ENCODE peak calls at places on chromosomes 3 and 15, in ten cellular contexts. A is AG10803; D is activated B cell treated with CpG ODN at 0.5 μM for 24 hours; W is tibial nerve; Q is CD4-positive, alpha-beta T cell; G is thoracic aorta; X is epithelial cell of esophagus; C is foreskin fibroblast; P is cardiac muscle cell; F is uterus. I is an unnamed sample.

GRCh38 chr3:174891524-174892203 is 32.5 kb downstream of the NAALADL2 start:
- DNase-seq in P (peak), C (no peak), X (peak), Q (no peak), A (no peak), D (no peak), G (no peak), W (no peak), F (no peak), I (no peak)

GRCh38 chr15:62698646-62699045 is 343.9 kb upstream of the TPM1 start:
- DNase-seq in X (no peak), G (no peak), A (no peak), F (no peak), Q (no peak), P (no peak), W (no peak), C (no peak), D (no peak), I (no peak)

GRCh38 chr3:8524249-8524648 is 22.6 kb downstream of the LMCD1 start:
- DNase-seq in F (no peak), W (no peak), G (no peak), X (peak), P (no peak), D (no peak), Q (no peak), A (no peak), C (no peak), I (no peak)

GRCh38 chr3:71132995-71133730 is 450.4 kb downstream of the FOXP1 start:
- DNase-seq in A (no peak), F (no peak), W (no peak), X (no peak), P (no peak), Q (no peak), C (no peak), G (no peak), D (no peak), I (no peak)

GRCh38 chr3:4752201-4753072 is 226.8 kb upstream of the BHLHE40 start:
- DNase-seq in X (no peak), G (no peak), C (peak), P (peak), A (peak), W (no peak), D (no peak), Q (no peak), F (no peak), I (no peak)

GRCh38 chr3:190378240-190378891 is 9.6 kb upstream of the CLDN16 start:
- DNase-seq in P (peak), D (no peak), X (peak), Q (no peak), C (peak), G (no peak), W (no peak), F (peak), A (peak), I (no peak)

GRCh38 chr3:42721690-42722089 is 19.1 kb upstream of the HHATL start:
- DNase-seq in G (peak), C (no peak), X (no peak), F (no peak), D (no peak), P (no peak), W (no peak), A (no peak), Q (no peak), I (no peak)

GRCh38 chr3:133380481-133381225 is 19.2 kb upstream of the BFSP2 start:
- DNase-seq in P (no peak), Q (no peak), F (no peak), W (no peak), X (no peak), A (no peak), C (no peak), D (no peak), G (no peak), I (no peak)

GRCh38 chr3:185325946-185326791 is 36.8 kb upstream of the MAP3K13 start:
- DNase-seq in G (no peak), W (no peak), D (no peak), X (no peak), F (no peak), C (no peak), Q (no peak), A (no peak), P (no peak), I (no peak)

GRCh38 chr3:58271901-58272501 is 34.0 kb upstream of the RPP14 start:
- DNase-seq in Q (no peak), X (peak), G (no peak), F (no peak), P (peak), C (peak), W (no peak), A (peak), D (no peak), I (no peak)

GRCh38 chr15:87720235-87720634 is 536.3 kb downstream of the NTRK3 start:
- DNase-seq in P (no peak), F (no peak), W (no peak), X (no peak), A (no peak), Q (no peak), D (no peak), G (no peak), C (no peak), I (no peak)

GRCh38 chr3:69699183-69699582 is 40.1 kb upstream of the MITF start:
- DNase-seq in C (peak), A (no peak), P (no peak), X (peak), W (no peak), Q (no peak), D (no peak), G (no peak), F (no peak), I (no peak)

GRCh38 chr15:88709960-88710715 is 71.3 kb downstream of the ISG20 start:
- DNase-seq in W (no peak), D (no peak), A (no peak), F (no peak), Q (no peak), P (no peak), X (no peak), G (no peak), C (no peak), I (no peak)

GRCh38 chr15:78407889-78408640 is 30.0 kb upstream of the IREB2 start:
- DNase-seq in G (no peak), F (no peak), X (peak), D (no peak), P (no peak), W (no peak), Q (no peak), A (no peak), C (peak), I (no peak)

GRCh38 chr3:52521881-52522650 is 11.6 kb downstream of the NT5DC2 start:
- DNase-seq in Q (no peak), F (no peak), W (no peak), A (no peak), G (no peak), D (no peak), X (no peak), P (no peak), C (no peak), I (no peak)

GRCh38 chr3:65854606-65855304 is 184.0 kb downstream of the MAGI1 start:
- DNase-seq in X (peak), F (no peak), A (no peak), P (no peak), Q (no peak), G (no peak), D (no peak), W (no peak), C (peak), I (no peak)

GRCh38 chr15:88939486-88939806 is 26.3 kb upstream of the MFGE8 start:
- DNase-seq in D (no peak), A (no peak), C (no peak), P (peak), Q (no peak), G (no peak), X (no peak), F (no peak), W (no peak), I (no peak)

GRCh38 chr3:94525039-94525438 is 462.2 kb downstream of the NSUN3 start:
- DNase-seq in G (no peak), D (no peak), F (no peak), W (no peak), C (no peak), X (peak), P (peak), A (no peak), Q (no peak), I (peak)

GRCh38 chr3:94524102-94524922 is 461.5 kb downstream of the NSUN3 start:
- DNase-seq in F (no peak), P (no peak), X (no peak), G (no peak), W (no peak), A (no peak), Q (no peak), C (no peak), D (no peak), I (no peak)

GRCh38 chr3:94520364-94520763 is 457.5 kb downstream of the NSUN3 start:
- DNase-seq in Q (no peak), A (no peak), C (no peak), F (no peak), P (no peak), G (no peak), D (no peak), W (no peak), X (no peak), I (no peak)

GRCh38 chr3:94522488-94522887 is 459.6 kb downstream of the NSUN3 start:
- DNase-seq in G (no peak), F (no peak), A (no peak), W (no peak), Q (no peak), D (no peak), C (no peak), P (no peak), X (peak), I (no peak)
- TF ChIP-seq CTCF in G (no peak), F (no peak), A (no peak), W (peak), Q (no peak), D (no peak), C (no peak), P (no peak), X (peak), I (no peak)

GRCh38 chr3:127238602-127239001 is 45.7 kb downstream of the PRR23E start:
- DNase-seq in W (no peak), Q (no peak), D (no peak), F (no peak), A (no peak), P (no peak), X (no peak), C (no peak), G (no peak), I (no peak)
- TF ChIP-seq CTCF in W (no peak), Q (no peak), D (no peak), F (no peak), A (no peak), P (no peak), X (no peak), C (no peak), G (no peak), I (no peak)

DNA sequence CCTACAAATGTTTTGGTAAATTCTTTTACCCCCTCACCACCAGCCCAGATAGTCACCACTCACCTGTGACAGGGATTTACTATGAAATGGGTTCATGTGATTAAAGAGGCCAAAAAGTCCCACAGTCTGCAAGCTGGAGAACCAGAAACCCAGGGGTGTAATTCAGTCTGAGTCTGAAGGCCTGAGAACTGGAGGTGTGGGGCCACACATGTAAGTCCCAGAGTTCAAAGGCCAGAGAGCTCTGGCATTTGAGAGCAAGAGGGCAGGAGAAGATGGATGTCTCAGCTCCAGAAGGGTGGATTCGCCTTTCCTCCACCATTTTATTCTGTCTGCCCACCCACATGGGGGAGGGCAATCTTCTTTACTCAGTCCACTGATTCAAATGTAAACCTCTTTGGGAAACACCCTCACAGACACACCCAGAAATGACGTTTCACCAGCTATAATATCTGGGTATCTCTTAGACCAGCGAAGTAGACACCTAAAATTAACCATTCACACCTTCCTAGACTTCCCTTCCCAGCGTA is 11.9 kb downstream of the RTP3 start:
- DNase-seq in W (no peak), D (no peak), C (no peak), Q (no peak), G (no peak), P (no peak), X (no peak), A (no peak), F (no peak), I (no peak)
- TF ChIP-seq CTCF in W (no peak), D (no peak), C (no peak), Q (no peak), G (no peak), P (no peak), X (no peak), A (no peak), F (no peak), I (no peak)

DNA sequence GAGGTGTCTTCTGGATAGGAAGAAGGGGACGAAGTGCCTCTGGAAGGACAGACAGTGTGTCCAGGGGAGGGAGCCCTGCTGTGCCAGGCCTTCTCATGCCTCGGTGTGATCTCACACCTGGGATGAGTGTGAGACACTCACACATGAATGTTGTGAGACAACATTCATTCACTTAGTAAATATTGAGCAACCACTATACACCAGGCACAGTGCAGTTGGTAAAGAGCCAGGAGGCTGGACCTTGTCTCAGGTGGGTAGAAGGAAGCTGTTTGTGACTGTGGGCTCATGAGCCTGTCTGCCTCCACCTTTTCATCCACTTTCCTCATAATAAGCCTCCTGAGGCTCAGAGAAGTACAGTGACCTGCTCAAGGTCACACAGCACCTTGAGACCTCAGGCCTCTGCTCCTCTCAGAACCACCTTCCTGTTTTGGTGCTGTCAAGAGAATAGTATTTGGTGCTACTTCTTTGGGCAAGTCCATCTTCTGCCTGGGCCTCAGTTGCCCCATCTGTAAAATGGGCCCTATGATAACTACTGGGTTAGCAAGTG is 20.9 kb downstream of the SLC6A6 start:
- DNase-seq in W (no peak), G (no peak), A (no peak), Q (no peak), P (no peak), D (no peak), X (peak), C (no peak), F (no peak), I (no peak)
- TF ChIP-seq CTCF in W (no peak), G (no peak), A (no peak), Q (no peak), P (no peak), D (no peak), X (peak), C (no peak), F (no peak), I (no peak)

GRCh38 chr3:161333696-161334095 is 37.6 kb downstream of the SPTSSB start:
- DNase-seq in P (no peak), A (no peak), G (no peak), F (no peak), C (no peak), D (no peak), X (no peak), Q (no peak), W (no peak), I (no peak)

GRCh38 chr3:161337311-161337710 is 34.0 kb downstream of the SPTSSB start:
- DNase-seq in C (no peak), D (no peak), Q (no peak), X (no peak), F (no peak), P (no peak), A (no peak), W (no peak), G (no peak), I (no peak)

GRCh38 chr3:161336661-161337060 is 34.7 kb downstream of the SPTSSB start:
- DNase-seq in P (no peak), W (no peak), A (no peak), Q (no peak), X (no peak), G (no peak), C (no peak), F (no peak), D (no peak), I (no peak)

DNA sequence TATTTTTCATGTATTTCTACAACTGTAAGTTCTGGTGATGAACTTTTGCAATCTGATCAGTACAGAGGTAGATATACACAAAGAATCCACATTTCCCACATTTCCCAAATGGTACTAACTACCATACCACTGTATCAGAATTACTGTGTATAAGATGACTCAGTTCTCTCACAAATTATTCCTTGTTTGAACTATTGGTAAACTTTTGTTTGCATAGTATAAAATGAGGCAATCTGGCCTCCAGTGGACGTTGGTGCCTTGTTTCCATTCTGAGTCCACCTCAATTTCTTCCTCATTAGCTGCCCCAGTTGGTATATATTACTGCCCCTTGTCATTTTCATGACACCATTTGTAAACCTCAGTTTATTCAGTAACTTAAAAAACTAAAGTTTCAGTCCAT is 38.5 kb downstream of the SPTSSB start:
- DNase-seq in A (no peak), P (no peak), Q (no peak), F (no peak), W (no peak), G (no peak), X (peak), C (peak), D (no peak), I (no peak)
- TF ChIP-seq CTCF in A (no peak), P (no peak), Q (no peak), F (no peak), W (no peak), G (no peak), X (no peak), C (no peak), D (no peak), I (no peak)

I was measured in mesothelial cell of epicardium.